ENCODE peak calls at places on chromosomes 16 and 17, in five cellular contexts. G, L, F, S and R are unnamed samples. For H3K36me3, the result is how much of the 10 kb centered on the place peaks cover.

GRCh38 chr17:50149425-50150353 is 788 bp downstream of the PPP1R9B start:
- DNase-seq in G (peak), L (peak), F (no peak), S (peak), R (peak)

GRCh38 chr17:18187816-18188761 is 4.5 kb downstream of the ALKBH5 start:
- DNase-seq in G (no peak), L (no peak), F (no peak), S (peak), R (no peak)

GRCh38 chr16:11078812-11079459 is 134.6 kb downstream of the CLEC16A start:
- DNase-seq in G (no peak), L (no peak), F (no peak), S (peak), R (no peak)

GRCh38 chr17:49739662-49740271 is 24.2 kb downstream of the FAM117A start:
- DNase-seq in G (no peak), L (no peak), F (no peak), S (peak), R (peak)

GRCh38 chr16:72847187-72848044 is 200.5 kb downstream of the ZFHX3 start:
- DNase-seq in G (peak), L (peak), F (no peak), S (peak), R (no peak)

GRCh38 chr17:19703106-19703775 is 13.1 kb downstream of the SLC47A2 start:
- DNase-seq in G (no peak), L (no peak), F (no peak), S (no peak), R (no peak)

GRCh38 chr16:10608687-10609409 is 28.4 kb upstream of the EMP2 start:
- DNase-seq in G (no peak), L (no peak), F (no peak), S (no peak), R (no peak)

GRCh38 chr17:35341465-35341992 is 31.9 kb downstream of the SLFN11 start:
- DNase-seq in G (no peak), L (no peak), F (no peak), S (no peak), R (peak)

DNA sequence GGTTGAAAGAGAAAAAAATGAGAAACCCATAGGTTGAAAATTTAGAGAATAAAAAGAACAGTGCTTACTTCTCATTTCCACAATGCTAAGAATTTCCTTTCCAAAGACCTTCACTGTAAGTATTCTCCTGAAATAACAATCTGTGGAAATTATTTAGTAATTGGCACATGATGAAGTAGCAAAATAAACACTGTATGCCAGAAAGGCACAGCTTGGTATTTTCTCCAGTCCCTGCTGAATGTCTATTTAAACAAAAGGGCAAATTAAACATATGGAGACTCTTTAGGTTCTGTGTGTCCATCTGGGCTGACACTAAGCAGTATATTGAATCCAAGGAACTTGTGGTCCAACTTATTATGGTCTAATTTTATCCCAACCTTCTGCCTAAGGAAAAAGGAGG is 46.1 kb downstream of the CHCT1 start:
- DNase-seq in G (no peak), L (no peak), F (no peak), S (no peak), R (no peak)
- TF ChIP-seq EZH2phosphoT487 in G (no peak), L (no peak), F (no peak), S (no peak), R (no peak)

DNA sequence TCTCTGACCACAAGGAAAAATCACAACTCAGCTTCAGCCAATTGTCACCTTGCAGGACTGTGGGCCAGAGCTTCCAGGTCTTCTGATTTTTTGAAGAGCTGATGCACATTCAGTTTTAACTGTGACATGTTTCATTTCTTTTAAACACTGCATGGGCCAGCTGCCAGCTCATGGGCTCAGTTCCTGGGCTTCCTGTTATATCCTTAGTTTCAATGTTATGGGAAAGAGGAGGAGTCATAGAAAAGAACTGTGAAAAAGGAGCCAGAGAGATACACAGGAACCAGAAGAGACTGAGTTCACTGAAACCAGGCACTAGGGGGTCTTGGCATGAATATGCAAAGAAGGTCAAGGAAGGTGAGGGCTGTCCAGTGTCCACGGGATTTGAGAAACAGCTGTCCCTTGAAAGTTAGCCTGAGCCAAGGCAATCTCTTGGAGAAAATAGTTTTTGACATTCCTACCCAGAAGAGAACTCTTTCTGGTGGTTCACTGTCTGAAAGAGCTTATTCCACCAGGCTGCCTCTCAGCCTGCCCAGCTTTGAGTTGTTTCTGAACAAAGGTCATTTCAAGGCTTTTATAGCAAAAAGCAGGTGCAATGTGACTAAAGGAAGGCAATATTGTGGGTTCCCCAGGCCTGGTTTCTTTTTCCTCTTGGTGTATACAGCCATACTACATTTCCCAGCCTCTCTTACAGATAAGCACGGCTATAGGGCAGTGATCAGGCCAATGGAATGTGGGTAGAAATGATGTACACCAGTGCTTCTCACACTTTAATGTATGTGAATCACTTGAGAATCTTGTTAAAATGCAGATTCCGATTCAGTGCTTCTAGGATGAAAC is 10.5 kb downstream of the PDILT start:
- DNase-seq in G (no peak), L (no peak), F (no peak), S (no peak), R (no peak)
- TF ChIP-seq CTCF in G (no peak), L (no peak), F (no peak), S (no peak), R (no peak)

GRCh38 chr17:38917259-38917658 is 8.2 kb upstream of the LASP1NB start:
- DNase-seq in G (no peak), L (no peak), F (no peak), S (no peak), R (no peak)

GRCh38 chr17:38918916-38919315 is 6.5 kb upstream of the LASP1NB start:
- DNase-seq in G (no peak), L (no peak), F (no peak), S (no peak), R (no peak)

GRCh38 chr17:38918129-38918913 is 7.1 kb upstream of the LASP1NB start:
- DNase-seq in G (peak), L (peak), F (no peak), S (no peak), R (no peak)

GRCh38 chr17:38920374-38921291 is 4.8 kb upstream of the LASP1NB start:
- DNase-seq in G (no peak), L (no peak), F (no peak), S (no peak), R (no peak)

GRCh38 chr17:38919316-38920078 is 5.9 kb upstream of the LASP1NB start:
- DNase-seq in G (no peak), L (no peak), F (no peak), S (no peak), R (no peak)
- H3K36me3 ChIP-seq in G (under half), L (under half), F (under half), S (under half), R (under half)

DNA sequence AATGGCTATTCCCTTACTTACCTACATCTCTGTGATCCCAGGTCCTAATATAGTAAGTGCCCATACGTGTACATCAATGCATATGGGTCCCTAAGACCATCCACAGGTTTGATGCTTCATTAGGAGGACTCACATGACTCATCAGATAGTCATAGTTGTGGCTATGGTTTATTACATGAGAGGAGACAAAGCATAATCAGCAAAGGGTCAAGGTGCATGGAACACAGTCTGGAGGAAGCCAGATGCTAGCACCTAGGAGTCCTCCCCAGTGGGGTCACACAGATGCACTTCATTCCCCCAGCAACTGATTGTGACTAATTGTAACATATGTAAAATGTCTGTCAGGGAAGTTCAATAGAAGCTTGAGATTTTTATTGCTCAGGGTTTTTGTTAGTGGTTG is 42.8 kb downstream of the PHKB start:
- DNase-seq in G (no peak), L (no peak), F (peak), S (no peak), R (no peak)
- TF ChIP-seq EZH2phosphoT487 in G (no peak), L (no peak), F (no peak), S (no peak), R (no peak)

GRCh38 chr16:84970447-84971127 is 40.7 kb downstream of the ZDHHC7 start:
- DNase-seq in G (peak), L (peak), F (peak), S (peak), R (peak)
- TF ChIP-seq CTCF in G (peak), L (peak), F (peak), S (peak), R (peak)

DNA sequence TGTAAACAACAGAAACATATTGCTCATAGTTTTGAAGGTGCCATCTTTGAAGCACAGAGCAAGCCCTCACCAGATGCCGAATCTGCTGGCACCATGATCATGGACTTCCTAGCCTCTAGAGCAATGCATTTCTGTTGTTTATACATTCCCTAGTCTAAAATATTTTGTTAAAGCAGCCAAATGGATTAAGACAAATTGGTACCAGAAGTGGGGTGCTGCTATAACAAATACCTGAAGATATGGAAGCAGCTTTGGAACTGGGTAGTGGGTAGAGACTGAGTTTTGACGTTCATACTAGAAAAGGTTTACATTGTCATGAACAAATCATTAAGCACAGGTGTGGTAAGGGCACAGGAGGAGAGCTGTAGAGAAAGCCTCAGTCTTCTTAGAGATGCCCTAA is 13.6 kb downstream of the SGF29 start:
- DNase-seq in G (no peak), L (no peak), F (no peak), S (no peak), R (no peak)
- H3K36me3 ChIP-seq in G (under half), L (under half), F (under half), S (under half), R (under half)

GRCh38 chr16:4053663-4054479 is 62.4 kb downstream of the ADCY9 start:
- DNase-seq in G (no peak), L (no peak), F (peak), S (peak), R (no peak)
- TF ChIP-seq EZH2phosphoT487 in G (no peak), L (no peak), F (no peak), S (no peak), R (no peak)

GRCh38 chr17:60164164-60164563 is 14.4 kb downstream of the CA4 start:
- DNase-seq in G (no peak), L (no peak), F (no peak), S (no peak), R (no peak)

GRCh38 chr17:60161598-60162330 is 12.0 kb downstream of the CA4 start:
- DNase-seq in G (peak), L (peak), F (no peak), S (peak), R (no peak)

GRCh38 chr17:60165223-60165622 is 15.4 kb downstream of the CA4 start:
- DNase-seq in G (no peak), L (no peak), F (no peak), S (no peak), R (no peak)

GRCh38 chr17:60164697-60165096 is 14.9 kb downstream of the CA4 start:
- DNase-seq in G (no peak), L (no peak), F (no peak), S (no peak), R (no peak)

DNA sequence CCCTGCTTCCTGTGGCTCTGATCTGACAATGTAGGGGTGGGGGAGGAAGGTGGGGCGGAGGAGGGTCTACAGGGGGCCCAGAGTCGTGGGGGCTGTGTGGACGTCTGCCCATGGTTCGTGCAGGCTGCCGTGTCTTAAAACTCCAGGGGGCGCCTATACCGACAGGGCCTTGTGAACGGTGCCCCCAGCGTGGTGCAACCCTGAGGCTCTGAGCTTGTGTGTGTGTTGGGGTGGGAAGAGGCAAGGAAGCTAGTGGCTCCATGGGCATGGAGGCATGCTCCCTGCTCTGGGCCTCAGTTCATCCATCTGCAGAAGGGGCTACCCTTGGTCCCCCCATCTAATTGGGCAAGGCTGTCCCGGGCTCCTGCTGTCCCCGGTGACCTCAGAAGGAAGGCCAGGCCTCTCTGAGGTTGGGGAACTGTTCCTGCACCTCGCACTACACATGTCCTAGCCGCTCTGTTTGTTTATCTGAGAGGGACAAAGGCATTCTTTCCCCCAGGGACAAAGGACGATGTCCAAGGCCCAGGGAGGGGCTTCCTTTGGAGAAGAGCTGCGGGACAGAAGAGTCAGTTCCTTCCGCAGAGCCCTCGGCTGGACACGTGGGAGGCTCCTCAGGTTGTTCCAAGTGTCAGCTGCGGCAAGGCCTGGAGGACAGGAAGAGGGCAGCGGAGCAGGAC is 13.5 kb downstream of the CA4 start:
- DNase-seq in G (no peak), L (peak), F (no peak), S (peak), R (no peak)
- TF ChIP-seq CTCF in G (peak), L (peak), F (peak), S (no peak), R (no peak)

GRCh38 chr17:82437325-82437668 is 13.3 kb downstream of the CYBC1 start:
- DNase-seq in G (no peak), L (no peak), F (no peak), S (no peak), R (no peak)
- H3K36me3 ChIP-seq in G (under half), L (under half), F (under half), S (under half), R (under half)

GRCh38 chr17:15349119-15349518 is 7.7 kb upstream of the TEKT3 start:
- DNase-seq in G (no peak), L (no peak), F (no peak), S (no peak), R (no peak)
- TF ChIP-seq EZH2phosphoT487 in G (no peak), L (no peak), F (no peak), S (no peak), R (no peak)